ENCODE peak calls at places on chromosome 22, in nine cellular contexts. Z is HT1080; P is AG04450; S is RPMI8226; X is tibial nerve; W is Ammon's horn; O is NCI-H1436; M is activated CD8-positive, alpha-beta memory T cell treated with anti-CD3 and anti-CD28 coated beads for 48 hours; L is C1 segment of cervical spinal cord. D is an unnamed sample.

GRCh38 chr22:48342016-48342415 is 1485.7 kb downstream of the BRD1 start:
- DNase-seq in L (no peak), Z (no peak), W (no peak), P (no peak), X (no peak), S (no peak), M (no peak), O (no peak), D (no peak)

GRCh38 chr22:17350292-17350691 is 19.0 kb upstream of the CECR2 start:
- DNase-seq in Z (no peak), L (no peak), S (no peak), X (no peak), O (no peak), M (no peak), W (no peak), P (no peak), D (no peak)

GRCh38 chr22:29269230-29269604 is 1.1 kb downstream of the EWSR1 start:
- DNase-seq in Z (no peak), O (no peak), W (no peak), X (no peak), P (no peak), S (peak; percentile 23), M (no peak), L (no peak), D (no peak)

GRCh38 chr22:19910180-19910744 is 31.3 kb upstream of the COMT start:
- DNase-seq in M (no peak), W (no peak), X (no peak), O (no peak), L (no peak), S (no peak), P (no peak), Z (no peak), D (no peak)

GRCh38 chr22:49534386-49534785 is 293.3 kb downstream of the BRD1 start:
- DNase-seq in W (no peak), M (no peak), S (no peak), Z (no peak), P (no peak), L (no peak), O (no peak), X (no peak), D (no peak)

GRCh38 chr22:27554106-27554814 is 247.3 kb downstream of the MN1 start:
- DNase-seq in M (no peak), Z (peak; percentile 8), O (peak; percentile 24), W (peak; percentile 14), S (peak; percentile 50), X (no peak), L (no peak), P (no peak), D (no peak)

GRCh38 chr22:36644333-36644757 is 59.2 kb downstream of the CACNG2 start:
- DNase-seq in L (peak; percentile 9), X (no peak), O (no peak), Z (peak; percentile 90), P (peak; percentile 79), W (no peak), S (peak; percentile 76), M (no peak), D (peak; percentile 34)

GRCh38 chr22:44601189-44601588 is 100.8 kb upstream of the PRR5 start:
- DNase-seq in W (no peak), S (peak; percentile 72), P (no peak), O (no peak), L (no peak), M (no peak), Z (no peak), X (no peak), D (no peak)

GRCh38 chr22:37032535-37033460 is 13.3 kb downstream of the MPST start:
- DNase-seq in P (no peak), M (no peak), X (no peak), S (no peak), W (no peak), Z (peak; percentile 24), O (no peak), L (no peak), D (no peak)

GRCh38 chr22:36544107-36544620 is 15.2 kb upstream of the EIF3D start:
- DNase-seq in M (no peak), Z (peak; percentile 62), P (no peak), X (no peak), L (no peak), W (no peak), S (no peak), O (no peak), D (no peak)

GRCh38 chr22:31126869-31127175 is 4.1 kb downstream of the INPP5J start:
- DNase-seq in P (no peak), S (no peak), Z (no peak), M (no peak), L (no peak), X (no peak), W (no peak), O (no peak), D (no peak)

GRCh38 chr22:49369726-49370717 is 457.7 kb downstream of the BRD1 start:
- DNase-seq in O (no peak), P (no peak), L (no peak), W (no peak), X (no peak), Z (no peak), S (no peak), M (no peak), D (no peak)

GRCh38 chr22:47352920-47353700 is 590.7 kb downstream of the TBC1D22A start:
- DNase-seq in W (no peak), L (no peak), M (no peak), Z (no peak), X (peak; percentile 4), O (no peak), S (no peak), P (no peak), D (no peak)

GRCh38 chr22:19674929-19675253 is 39.4 kb upstream of the SEPTIN5 start:
- DNase-seq in L (no peak), S (no peak), O (no peak), M (no peak), Z (no peak), X (no peak), P (no peak), W (no peak), D (no peak)

GRCh38 chr22:40797427-40797826 is 21.7 kb downstream of the SLC25A17 start:
- DNase-seq in Z (no peak), M (no peak), L (no peak), W (no peak), O (no peak), X (no peak), S (no peak), P (peak; percentile 15), D (no peak)

GRCh38 chr22:46096051-46096450 is 54.3 kb upstream of the PPARA start:
- DNase-seq in P (no peak), W (no peak), S (no peak), M (no peak), X (no peak), Z (no peak), L (no peak), O (no peak), D (no peak)

GRCh38 chr22:40511604-40512003 is 124.9 kb downstream of the MRTFA start:
- DNase-seq in W (peak; percentile 37), O (no peak), P (no peak), S (peak; percentile 30), L (no peak), Z (no peak), X (no peak), M (no peak), D (peak; percentile 49)

GRCh38 chr22:44881624-44882023 is 128.2 kb downstream of the PHF21B start:
- DNase-seq in W (no peak), P (no peak), S (no peak), X (no peak), O (no peak), L (no peak), M (no peak), Z (no peak), D (no peak)

GRCh38 chr22:39080052-39080762 is 3.1 kb downstream of the APOBEC3G start:
- DNase-seq in M (no peak), S (no peak), L (no peak), O (no peak), W (no peak), P (no peak), X (no peak), Z (no peak), D (no peak)

GRCh38 chr22:20571531-20572007 is 64.2 kb downstream of the MED15 start:
- DNase-seq in W (no peak), O (peak; percentile 7), X (no peak), L (no peak), Z (no peak), S (peak; percentile 22), P (no peak), M (peak; percentile 36), D (no peak)

GRCh38 chr22:19080853-19081252 is 41.4 kb downstream of the DGCR2 start:
- DNase-seq in S (no peak), W (no peak), L (no peak), P (no peak), O (no peak), M (no peak), X (no peak), Z (no peak), D (no peak)

GRCh38 chr22:37752189-37753061 is 55.3 kb upstream of the GCAT start:
- DNase-seq in S (no peak), M (no peak), X (peak; percentile 89), W (peak; percentile 60), O (no peak), P (peak; percentile 47), Z (peak; percentile 97), L (no peak), D (peak; percentile 63)

D was measured in cerebellar cortex.